ENCODE peak calls at places on chromosomes 13 and 19, in ten cellular contexts. W is H9; S is EH; Z is CD4-positive, CD25-positive, alpha-beta regulatory T cell; G is AG20443; E is type B pancreatic cell; K is RPMI8226; V is H54; Y is Calu3; O is neural progenitor cell. Q is an unnamed sample.
A peak's percentile ranks its signal among the peaks of the same experiment; 100 is the strongest.

GRCh38 chr13:85525411-85525810 is 273.8 kb downstream of the SLITRK6 start:
- DNase-seq in G (no peak), E (no peak), O (no peak), W (no peak), K (no peak), Y (no peak), V (no peak), S (peak; percentile 41), Z (no peak), Q (no peak)

GRCh38 chr19:56566904-56567273 is 379 bp upstream of the ZNF470 start:
- DNase-seq in K (peak; percentile 27), S (peak; percentile 44), E (no peak), Y (peak; percentile 14), G (peak; percentile 68), V (no peak), O (no peak), Z (no peak), W (peak; percentile 49), Q (peak; percentile 44)

GRCh38 chr13:42539670-42540069 is 34.3 kb upstream of the TNFSF11 start:
- DNase-seq in Y (no peak), V (peak; percentile 9), Z (no peak), E (no peak), O (no peak), K (no peak), W (peak; percentile 37), G (no peak), S (no peak), Q (peak; percentile 35)

GRCh38 chr19:32889137-32889934 is 19.8 kb upstream of the SLC7A9 start:
- DNase-seq in Y (no peak), K (no peak), O (no peak), W (no peak), S (no peak), E (no peak), V (no peak), G (no peak), Z (no peak), Q (no peak)

GRCh38 chr19:19224852-19225494 is 13.2 kb downstream of the NCAN start:
- DNase-seq in S (peak; percentile 77), G (peak; percentile 80), O (peak; percentile 91), E (no peak), K (peak; percentile 89), Z (peak; percentile 75), V (no peak), Y (peak; percentile 81), W (peak; percentile 94), Q (peak; percentile 55)

GRCh38 chr19:38508507-38508906 is 75.0 kb downstream of the RYR1 start:
- DNase-seq in G (no peak), K (no peak), S (no peak), Y (no peak), V (no peak), O (no peak), E (no peak), W (no peak), Z (no peak), Q (no peak)

GRCh38 chr19:51637362-51637978 is 7.3 kb upstream of the SIGLEC5 start:
- DNase-seq in Z (no peak), O (no peak), V (no peak), K (no peak), E (no peak), G (no peak), W (no peak), Y (no peak), S (no peak), Q (peak; percentile 40)

GRCh38 chr19:34365463-34366401 is 736 bp downstream of the GPI start:
- DNase-seq in G (peak; percentile 71), V (peak; percentile 75), K (peak; percentile 22), O (peak; percentile 57), Y (peak; percentile 39), E (no peak), W (peak; percentile 36), S (peak; percentile 51), Z (no peak), Q (peak; percentile 47)

GRCh38 chr13:39410089-39410901 is 192.7 kb downstream of the LHFPL6 start:
- DNase-seq in W (no peak), E (no peak), K (no peak), Y (no peak), V (no peak), O (no peak), G (peak; percentile 62), S (peak; percentile 44), Z (no peak), Q (peak; percentile 92)

GRCh38 chr13:52969373-52969772 is 59.2 kb upstream of the OLFM4 start:
- DNase-seq in V (no peak), W (no peak), G (no peak), Z (no peak), Y (no peak), S (no peak), E (no peak), K (no peak), O (no peak), Q (no peak)

GRCh38 chr13:55999709-56000108 is 1141.0 kb upstream of the PRR20A start:
- DNase-seq in O (peak; percentile 46), W (no peak), G (no peak), Y (no peak), E (no peak), V (no peak), S (no peak), K (peak; percentile 7), Z (no peak), Q (no peak)

GRCh38 chr19:5023128-5023571 is 54.2 kb downstream of the KDM4B start:
- DNase-seq in E (no peak), Z (no peak), K (no peak), O (no peak), V (no peak), W (no peak), Y (no peak), S (no peak), G (no peak), Q (no peak)

GRCh38 chr13:79541426-79542049 is 60.6 kb downstream of the NDFIP2 start:
- DNase-seq in V (no peak), Z (peak; percentile 61), Y (peak; percentile 0), K (peak; percentile 48), E (no peak), S (peak; percentile 67), G (peak; percentile 21), O (peak; percentile 40), W (no peak), Q (peak; percentile 86)

GRCh38 chr19:48508729-48509310 is 2.8 kb downstream of the LMTK3 start:
- DNase-seq in K (no peak), V (no peak), S (no peak), Z (no peak), O (no peak), E (no peak), Y (no peak), G (no peak), W (no peak), Q (no peak)

GRCh38 chr13:100125946-100126345 is 37.1 kb downstream of the PCCA start:
- DNase-seq in G (no peak), K (no peak), V (no peak), W (no peak), S (no peak), Y (no peak), E (no peak), Z (no peak), O (no peak), Q (peak; percentile 26)

Q was measured in cardiac fibroblast.